ENCODE peak calls at places on chromosomes 11 and 22, in five cellular contexts. J is fibroblast of lung, M is heart right ventricle, C is right lobe of liver, D is aorta. P is an unnamed sample. For H3K4me1, the result is how much of the 10 kb centered on the place peaks cover.

GRCh38 chr22:44427506-44428470 is 70.2 kb downstream of the RTL6 start:
- DNase-seq in J (no peak), M (no peak), C (no peak), D (peak), P (no peak)

GRCh38 chr22:26673485-26673884 is 16.1 kb downstream of the MIAT start:
- DNase-seq in J (peak), M (no peak), C (no peak), D (no peak), P (no peak)

GRCh38 chr11:97611345-97611744 is 1221.5 kb downstream of the JRKL start:
- DNase-seq in J (no peak), M (no peak), C (no peak), D (no peak), P (no peak)

GRCh38 chr11:126927628-126928027 is 72.9 kb downstream of the KIRREL3 start:
- DNase-seq in J (peak), M (no peak), C (no peak), D (no peak), P (no peak)

GRCh38 chr22:49664371-49664881 is 163.2 kb downstream of the BRD1 start:
- DNase-seq in J (no peak), M (no peak), C (no peak), D (peak), P (no peak)

GRCh38 chr22:32564170-32565001 is 89.8 kb downstream of the FBXO7 start:
- DNase-seq in J (peak), M (no peak), C (no peak), D (no peak), P (peak)

GRCh38 chr11:94295534-94295933 is 8.8 kb upstream of the IZUMO1R start:
- DNase-seq in J (peak), M (no peak), C (no peak), D (no peak), P (no peak)

GRCh38 chr11:115324569-115325432 is 179.4 kb downstream of the CADM1 start:
- DNase-seq in J (peak), M (peak), C (no peak), D (no peak), P (peak)

GRCh38 chr22:49968831-49969661 is 8.5 kb downstream of the PIM3 start:
- DNase-seq in J (no peak), M (peak), C (no peak), D (peak), P (no peak)

GRCh38 chr11:128530119-128531091 is 57.0 kb downstream of the ETS1 start:
- DNase-seq in J (peak), M (no peak), C (no peak), D (no peak), P (no peak)

GRCh38 chr22:26471522-26471921 is 12.1 kb downstream of the HPS4 start:
- DNase-seq in J (peak), M (no peak), C (no peak), D (no peak), P (no peak)

GRCh38 chr11:93921695-93922468 is 71.5 kb upstream of the VSTM5 start:
- DNase-seq in J (peak), M (peak), C (no peak), D (no peak), P (peak)

GRCh38 chr11:112279901-112280267 is 19.2 kb upstream of the PLET1 start:
- DNase-seq in J (peak), M (peak), C (peak), D (peak), P (peak)

GRCh38 chr11:124113890-124114289 is 1.4 kb upstream of the VWA5A start:
- DNase-seq in J (no peak), M (no peak), C (no peak), D (no peak), P (no peak)

GRCh38 chr11:10818594-10818993 is 9.9 kb upstream of the EIF4G2 start:
- DNase-seq in J (peak), M (no peak), C (no peak), D (no peak), P (no peak)

GRCh38 chr11:131365601-131366000 is 4.8 kb upstream of the NTM start:
- DNase-seq in J (no peak), M (no peak), C (no peak), D (no peak), P (no peak)

GRCh38 chr22:49915610-49916009 is 2.6 kb downstream of the ALG12 start:
- DNase-seq in J (no peak), M (no peak), C (peak), D (no peak), P (no peak)

GRCh38 chr11:35337919-35338316 is 81.4 kb downstream of the SLC1A2 start:
- DNase-seq in J (no peak), M (no peak), C (no peak), D (no peak), P (no peak)

GRCh38 chr22:39664485-39665200 is 94.1 kb downstream of the CACNA1I start:
- DNase-seq in J (no peak), M (no peak), C (no peak), D (no peak), P (peak)

GRCh38 chr11:70666336-70666735 is 268.0 kb downstream of the CTTN start:
- DNase-seq in J (no peak), M (no peak), C (no peak), D (no peak), P (no peak)

GRCh38 chr11:73404048-73404447 is 27.8 kb downstream of the RELT start:
- DNase-seq in J (no peak), M (peak), C (peak), D (peak), P (peak)

GRCh38 chr11:80782135-80782885 is 1341.5 kb upstream of the TENM4 start:
- DNase-seq in J (no peak), M (no peak), C (no peak), D (no peak), P (no peak)

GRCh38 chr11:92810423-92810822 is 159.0 kb upstream of the MTNR1B start:
- DNase-seq in J (no peak), M (no peak), C (no peak), D (no peak), P (no peak)

GRCh38 chr11:30855383-30856006 is 269.3 kb upstream of the MPPED2 start:
- DNase-seq in J (peak), M (no peak), C (no peak), D (no peak), P (peak)

GRCh38 chr11:26946209-26946828 is 47.6 kb upstream of the FIBIN start:
- DNase-seq in J (peak), M (no peak), C (no peak), D (no peak), P (no peak)

GRCh38 chr11:69956669-69957190 is 121.4 kb upstream of the ANO1 start:
- DNase-seq in J (no peak), M (no peak), C (peak), D (peak), P (no peak)

GRCh38 chr11:65426839-65427690 is 4.5 kb downstream of the NEAT1 start:
- DNase-seq in J (peak), M (no peak), C (peak), D (peak), P (no peak)

GRCh38 chr11:126857860-126858808 is 142.4 kb downstream of the KIRREL3 start:
- DNase-seq in J (peak), M (no peak), C (no peak), D (no peak), P (peak)

GRCh38 chr11:129698212-129698611 is 117.4 kb upstream of the TMEM45B start:
- DNase-seq in J (no peak), M (no peak), C (no peak), D (no peak), P (no peak)

GRCh38 chr22:44884968-44885805 is 124.6 kb downstream of the PHF21B start:
- DNase-seq in J (no peak), M (no peak), C (peak), D (peak), P (no peak)

GRCh38 chr11:64990222-64990918 is 6.4 kb downstream of the BATF2 start:
- DNase-seq in J (peak), M (peak), C (peak), D (no peak), P (peak)

GRCh38 chr11:66818231-66818955 is 24.8 kb upstream of the RCE1 start:
- DNase-seq in J (peak), M (no peak), C (no peak), D (no peak), P (no peak)

GRCh38 chr11:112293614-112294013 is 33.0 kb upstream of the PLET1 start:
- DNase-seq in J (no peak), M (peak), C (no peak), D (no peak), P (no peak)

GRCh38 chr11:6693342-6694228 is 10.4 kb upstream of the MRPL17 start:
- DNase-seq in J (peak), M (peak), C (no peak), D (no peak), P (no peak)

GRCh38 chr22:49999901-50000586 is 12.5 kb downstream of the IL17REL start:
- DNase-seq in J (no peak), M (no peak), C (no peak), D (peak), P (no peak)

GRCh38 chr11:107549253-107549953 is 16.1 kb downstream of the ALKBH8 start:
- DNase-seq in J (no peak), M (peak), C (no peak), D (no peak), P (peak)

GRCh38 chr11:35101223-35101622 is 37.7 kb upstream of the CD44 start:
- DNase-seq in J (no peak), M (no peak), C (no peak), D (no peak), P (no peak)

GRCh38 chr22:27537481-27537891 is 264.1 kb downstream of the MN1 start:
- DNase-seq in J (no peak), M (peak), C (no peak), D (no peak), P (peak)

GRCh38 chr11:44595964-44596381 is 30.5 kb downstream of the CD82 start:
- DNase-seq in J (peak), M (peak), C (peak), D (peak), P (peak)

GRCh38 chr11:44595006-44595405 is 29.5 kb downstream of the CD82 start:
- DNase-seq in J (no peak), M (no peak), C (no peak), D (no peak), P (no peak)

GRCh38 chr11:44596541-44597276 is 31.2 kb downstream of the CD82 start:
- DNase-seq in J (peak), M (no peak), C (no peak), D (no peak), P (no peak)

GRCh38 chr11:44598831-44599230 is 33.4 kb downstream of the CD82 start:
- DNase-seq in J (no peak), M (no peak), C (no peak), D (no peak), P (no peak)

GRCh38 chr11:44597358-44598009 is 32.0 kb downstream of the CD82 start:
- DNase-seq in J (no peak), M (no peak), C (no peak), D (no peak), P (no peak)
- H3K4me1 ChIP-seq in J (under half), M (half or more), C (under half), D (under half), P (under half)

GRCh38 chr11:46299425-46300067 is 22.1 kb downstream of the CREB3L1 start:
- DNase-seq in J (no peak), M (no peak), C (no peak), D (no peak), P (no peak)
- H3K4me3 ChIP-seq in J (peak), M (no peak), C (no peak), D (no peak), P (no peak)

GRCh38 chr22:24153959-24154358 is 27.3 kb upstream of the SUSD2 start:
- DNase-seq in J (no peak), M (no peak), C (no peak), D (no peak), P (no peak)
- H3K27ac ChIP-seq in J (no peak), M (no peak), C (peak), D (no peak), P (no peak)

DNA sequence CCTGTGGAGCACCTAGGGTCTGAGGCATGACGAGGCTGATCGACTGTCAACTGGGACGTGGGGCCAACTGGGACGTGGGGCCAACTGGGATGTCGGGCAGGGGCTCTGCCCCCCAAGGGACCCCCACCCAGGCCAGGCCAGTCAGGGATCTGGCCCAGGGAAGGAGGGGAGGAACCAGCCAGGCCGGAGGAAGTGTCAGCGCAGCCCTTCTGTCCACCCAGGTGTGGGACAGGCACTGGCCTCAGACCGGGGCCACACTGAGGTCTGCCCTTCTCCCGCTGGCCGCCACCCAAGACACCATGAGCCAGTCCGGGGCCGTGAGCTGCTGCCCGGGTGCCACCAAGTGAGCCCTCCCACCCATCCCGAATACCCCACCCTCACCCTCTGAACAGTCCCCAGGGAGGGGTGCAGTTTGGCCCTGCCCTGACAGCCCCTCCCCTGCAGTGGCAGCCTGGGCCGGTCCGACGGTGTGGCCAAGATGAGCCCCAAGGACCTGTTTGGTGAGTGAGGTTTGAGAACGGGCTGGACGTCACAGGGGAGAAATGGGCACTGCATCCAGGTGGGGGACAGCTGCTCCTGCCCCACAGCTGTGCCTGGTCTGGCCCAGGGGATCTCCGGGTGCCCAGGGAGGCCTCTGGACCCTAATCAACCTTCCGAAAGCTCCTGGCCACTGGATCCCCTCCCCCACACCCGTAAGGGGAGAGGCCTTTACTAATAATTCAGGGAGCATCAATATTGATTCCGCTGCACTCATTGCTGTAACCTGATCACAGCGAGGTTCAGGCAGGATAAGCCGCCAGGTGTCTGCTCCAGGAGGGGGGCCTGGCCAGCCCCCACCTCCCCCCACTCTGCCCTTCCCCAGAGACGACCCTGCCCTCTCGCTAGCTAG is 3.3 kb downstream of the EPS8L2 start:
- DNase-seq in J (no peak), M (no peak), C (no peak), D (no peak), P (no peak)
- H3K4me1 ChIP-seq in J (under half), M (under half), C (under half), D (under half), P (under half)

GRCh38 chr22:24994070-24994763 is 41.7 kb downstream of the KIAA1671 start:
- DNase-seq in J (peak), M (no peak), C (peak), D (no peak), P (no peak)

GRCh38 chr22:24997023-24997422 is 44.5 kb downstream of the KIAA1671 start:
- DNase-seq in J (no peak), M (no peak), C (no peak), D (no peak), P (no peak)

GRCh38 chr22:24995649-24996180 is 43.2 kb downstream of the KIAA1671 start:
- DNase-seq in J (no peak), M (no peak), C (no peak), D (no peak), P (no peak)

GRCh38 chr22:24992946-24993345 is 40.4 kb downstream of the KIAA1671 start:
- DNase-seq in J (no peak), M (no peak), C (no peak), D (no peak), P (no peak)

DNA sequence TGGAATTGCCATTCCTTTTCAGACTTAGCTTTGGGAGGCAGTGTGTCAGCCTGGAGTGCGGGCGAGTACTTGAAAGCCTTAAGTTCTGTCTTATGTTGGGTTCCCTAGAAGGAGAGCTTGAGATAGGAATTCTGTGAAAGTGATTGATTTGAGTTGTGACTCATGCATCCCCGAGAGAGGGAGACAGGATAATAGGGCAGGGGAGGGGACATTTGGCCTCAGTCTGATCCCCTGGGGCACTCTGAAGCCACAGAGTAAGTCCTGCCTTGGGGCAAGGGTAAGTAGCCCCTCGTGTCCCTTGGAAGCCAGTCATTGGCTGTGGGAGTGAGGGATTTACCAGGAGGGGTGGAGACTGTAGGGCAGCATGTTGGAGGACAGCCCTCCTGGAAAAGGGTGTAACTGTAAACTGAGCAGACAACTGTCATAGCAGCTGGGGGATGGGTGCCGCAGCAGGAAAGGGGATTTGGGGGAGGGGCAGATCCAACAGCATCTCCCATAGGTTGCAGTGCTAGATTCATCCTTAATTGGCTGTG is 44.0 kb downstream of the KIAA1671 start:
- DNase-seq in J (peak), M (peak), C (no peak), D (no peak), P (peak)
- H3K4me3 ChIP-seq in J (no peak), M (no peak), C (no peak), D (no peak), P (no peak)

DNA sequence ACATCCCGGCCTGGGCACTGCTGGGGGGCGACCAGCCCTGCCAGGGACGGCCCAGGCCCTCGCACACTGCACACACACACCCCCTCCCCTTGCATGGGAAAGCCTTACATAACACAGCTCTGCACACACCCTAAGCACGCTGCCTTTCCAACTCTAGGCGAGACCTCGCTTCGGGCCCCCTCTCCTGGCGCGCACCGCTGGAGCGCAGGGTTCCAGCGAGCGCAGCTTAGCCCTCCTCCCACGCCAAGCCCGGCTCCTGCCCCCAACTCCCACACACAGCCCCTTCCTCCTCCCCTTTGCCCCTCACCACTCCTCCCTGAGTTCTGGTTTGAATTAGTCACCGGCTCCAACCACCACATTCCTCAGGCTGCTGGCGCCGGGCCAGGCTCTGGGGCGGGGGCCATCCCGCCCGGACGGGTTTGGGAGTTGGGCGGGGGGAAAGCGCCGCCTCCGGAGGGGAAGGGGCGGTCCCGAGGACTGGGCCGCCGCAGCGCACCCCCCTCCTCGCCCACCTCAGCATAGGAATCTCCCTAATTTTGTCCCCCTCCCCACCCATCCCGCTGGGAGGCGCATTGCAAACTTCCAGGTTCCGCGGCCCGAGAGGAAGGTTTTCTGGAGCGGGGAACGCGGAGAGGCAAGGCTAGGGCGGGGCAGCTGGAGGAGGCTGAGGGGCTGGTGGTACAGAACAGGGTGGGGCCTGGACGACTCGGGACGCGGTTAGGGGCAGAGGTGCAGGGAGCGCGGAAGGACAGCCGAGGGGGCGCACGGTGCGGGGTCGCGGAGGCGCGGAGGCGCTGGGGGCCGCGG is 966 bp downstream of the AHNAK start:
- DNase-seq in J (peak), M (peak), C (peak), D (peak), P (peak)
- H3K27ac ChIP-seq in J (peak), M (peak), C (peak), D (peak), P (peak)

DNA sequence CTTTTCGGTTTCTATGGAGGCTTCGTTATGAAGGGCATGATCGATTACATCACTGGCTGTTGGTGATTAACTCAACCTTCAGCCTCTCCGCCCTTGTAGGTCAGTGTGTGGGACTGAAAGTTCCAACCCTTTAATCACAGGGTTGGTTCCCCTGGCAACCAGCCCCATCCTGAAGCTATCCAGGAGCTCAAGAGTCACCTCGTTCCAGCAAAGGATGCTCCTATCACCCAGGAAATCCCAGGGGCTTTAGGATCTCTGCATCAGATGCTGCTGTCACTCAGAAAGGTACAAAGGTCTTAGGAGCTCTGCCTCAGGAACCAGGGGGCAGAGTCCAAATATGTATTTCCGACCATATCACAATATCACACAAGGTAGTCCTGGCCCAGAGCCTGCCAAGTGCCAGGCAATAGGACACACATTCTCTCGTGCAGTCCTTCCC is 123.5 kb upstream of the PARVA start:
- DNase-seq in J (no peak), M (no peak), C (peak), D (no peak), P (no peak)
- H3K4me1 ChIP-seq in J (under half), M (under half), C (under half), D (under half), P (under half)

GRCh38 chr11:2696461-2696860 is 3.3 kb downstream of the KCNQ1OT1 start:
- DNase-seq in J (no peak), M (no peak), C (no peak), D (no peak), P (no peak)
- H3K4me3 ChIP-seq in J (peak), M (no peak), C (no peak), D (no peak), P (no peak)